ENCODE peak calls at places on chromosomes 6 and 20, in five cellular contexts. F is GDM1; A is stimulated activated CD4-positive, alpha-beta T cell treated with anti-CD3 and anti-CD28 coated beads, Interleukin-4, amount 100 ng/mL, for 48 hours; I is activated CD4-positive, alpha-beta T cell treated with anti-CD3 and anti-CD28 coated beads, Interleukin-2, amount 50 U/mL, for 24 hours; N is Caki2. X is an unnamed sample.

GRCh38 chr6:157456524-157456829 is 75.5 kb downstream of the ZDHHC14 start:
- DNase-seq in A (no peak), I (no peak), F (no peak), N (peak; percentile 42), X (no peak)

GRCh38 chr6:21220271-21220987 is 373.1 kb upstream of the SOX4 start:
- DNase-seq in F (no peak), I (no peak), A (no peak), N (peak; percentile 62), X (no peak)

GRCh38 chr6:38688579-38689087 is 14.3 kb downstream of the GLO1 start:
- DNase-seq in A (no peak), F (no peak), I (no peak), N (no peak), X (no peak)

GRCh38 chr6:40896696-40897095 is 142.3 kb downstream of the UNC5CL start:
- DNase-seq in A (no peak), I (no peak), F (no peak), N (no peak), X (peak; percentile 16)

GRCh38 chr6:20604159-20604558 is 69.9 kb downstream of the CDKAL1 start:
- DNase-seq in I (no peak), A (no peak), F (no peak), N (no peak), X (no peak)

GRCh38 chr20:1934162-1934561 is 39.0 kb downstream of the SIRPA start:
- DNase-seq in N (no peak), I (no peak), A (no peak), F (no peak), X (no peak)

GRCh38 chr6:39003072-39003471 is 45.5 kb upstream of the GLP1R start:
- DNase-seq in F (no peak), A (no peak), N (no peak), I (no peak), X (no peak)

GRCh38 chr20:35135867-35136586 is 11.1 kb downstream of the EDEM2 start:
- DNase-seq in A (no peak), F (no peak), I (no peak), N (no peak), X (peak; percentile 89)

GRCh38 chr6:88349511-88349910 is 183.4 kb upstream of the CNR1 start:
- DNase-seq in A (no peak), I (no peak), N (no peak), F (no peak), X (no peak)

GRCh38 chr6:21769405-21769851 is 175.9 kb downstream of the SOX4 start:
- DNase-seq in N (peak; percentile 41), A (no peak), I (no peak), F (no peak), X (no peak)

GRCh38 chr20:13183005-13183404 is 38.1 kb upstream of the ISM1 start:
- DNase-seq in N (no peak), F (no peak), A (no peak), I (no peak), X (no peak)

GRCh38 chr6:80209434-80209833 is 103.0 kb downstream of the BCKDHB start:
- DNase-seq in F (no peak), I (no peak), N (no peak), A (no peak), X (no peak)

GRCh38 chr20:63126876-63127699 is 88.8 kb downstream of the YTHDF1 start:
- DNase-seq in N (no peak), I (no peak), A (no peak), F (no peak), X (no peak)

GRCh38 chr6:8082954-8083858 is 19.0 kb upstream of the BLOC1S5 start:
- DNase-seq in F (no peak), N (peak; percentile 94), A (no peak), I (no peak), X (peak; percentile 89)

GRCh38 chr6:136077834-136078576 is 172.1 kb downstream of the MTFR2 start:
- DNase-seq in A (no peak), F (no peak), I (no peak), N (peak; percentile 25), X (peak; percentile 87)

GRCh38 chr6:33808781-33809180 is 5.0 kb upstream of the MLN start:
- DNase-seq in A (no peak), F (no peak), I (no peak), N (no peak), X (no peak)

GRCh38 chr20:38023181-38024085 is 9.8 kb downstream of the TTI1 start:
- DNase-seq in I (no peak), A (no peak), F (peak; percentile 41), N (peak; percentile 41), X (no peak)

GRCh38 chr20:8362457-8362856 is 230.4 kb downstream of the PLCB1 start:
- DNase-seq in F (no peak), I (no peak), N (no peak), A (no peak), X (no peak)

GRCh38 chr20:43919686-43920403 is 5.2 kb downstream of the TOX2 start:
- DNase-seq in I (no peak), F (no peak), A (no peak), N (no peak), X (no peak)

X was measured in dermis microvascular lymphatic vessel endothelial cell.